ENCODE peak calls at places on chromosomes 1 and 21, in seven cellular contexts. X, C, F, D, T, A and R are unnamed samples.

GRCh38 chr1:99956755-99957154 is 13.0 kb upstream of the SLC35A3 start:
- DNase-seq in X (no peak), D (no peak), F (no peak), C (no peak), T (no peak), A (no peak), R (no peak)

GRCh38 chr21:43820466-43820865 is 31.1 kb downstream of the RRP1 start:
- DNase-seq in D (no peak), A (no peak), X (no peak), C (no peak), T (no peak), F (no peak), R (no peak)

GRCh38 chr1:36207339-36207738 is 16.9 kb upstream of the THRAP3 start:
- DNase-seq in D (peak; percentile 92), T (no peak), F (no peak), X (no peak), C (peak; percentile 66), A (no peak), R (no peak)

GRCh38 chr1:205595861-205596260 is 36.0 kb downstream of the ELK4 start:
- DNase-seq in F (no peak), A (no peak), X (peak; percentile 29), D (no peak), T (no peak), C (no peak), R (no peak)

GRCh38 chr1:92486251-92487077 is at the start of gene GFI1:
- DNase-seq in C (no peak), X (no peak), A (peak; percentile 55), T (peak; percentile 47), F (no peak), D (no peak), R (no peak)

GRCh38 chr1:224375059-224375458 is 18.4 kb downstream of the CNIH4 start:
- DNase-seq in C (no peak), A (no peak), F (no peak), X (no peak), T (no peak), D (no peak), R (no peak)

GRCh38 chr1:151402764-151403163 is 3.4 kb downstream of the PSMB4 start:
- DNase-seq in T (no peak), C (no peak), F (no peak), D (no peak), X (peak; percentile 12), A (no peak), R (no peak)

GRCh38 chr1:245156736-245157505 is 2.1 kb downstream of the KIF26B start:
- DNase-seq in T (no peak), A (peak; percentile 19), X (no peak), D (peak; percentile 57), C (no peak), F (no peak), R (no peak)

GRCh38 chr1:180026556-180026955 is 71.9 kb downstream of the CEP350 start:
- DNase-seq in X (no peak), D (peak; percentile 39), C (no peak), F (no peak), T (no peak), A (no peak), R (no peak)

GRCh38 chr1:208606976-208607375 is 362.8 kb upstream of the PLXNA2 start:
- DNase-seq in A (no peak), F (no peak), X (no peak), T (no peak), D (no peak), C (no peak), R (no peak)

GRCh38 chr1:214019499-214019898 is 31.7 kb downstream of the PROX1 start:
- DNase-seq in T (no peak), A (no peak), D (no peak), C (no peak), F (no peak), X (no peak), R (no peak)

GRCh38 chr1:156467385-156467784 is 33.2 kb downstream of the MEF2D start:
- DNase-seq in T (no peak), D (no peak), A (no peak), C (no peak), F (no peak), X (no peak), R (no peak)

GRCh38 chr1:214039394-214040018 is 51.7 kb downstream of the PROX1 start:
- DNase-seq in X (no peak), T (no peak), D (no peak), F (no peak), A (no peak), C (no peak), R (no peak)

DNA sequence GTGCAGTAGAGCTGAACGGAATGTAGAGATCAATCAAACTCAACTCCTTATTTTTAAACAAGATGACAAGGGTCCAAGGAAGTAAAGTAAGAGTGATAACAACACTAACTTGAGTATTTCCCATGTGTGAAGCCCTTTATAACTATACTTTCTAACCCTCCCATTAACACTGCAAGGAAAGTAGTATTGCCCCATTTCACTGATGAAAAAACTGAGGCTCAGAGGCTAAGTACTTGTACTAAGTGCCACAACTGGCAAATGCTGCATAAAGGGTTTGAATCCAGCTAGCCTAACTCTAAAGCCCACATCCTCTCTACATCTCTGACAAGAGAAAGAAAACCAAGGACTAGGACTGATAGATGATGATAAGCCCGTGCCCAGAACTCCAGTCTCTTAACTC is 8.2 kb upstream of the GJA5 start:
- DNase-seq in A (no peak), C (no peak), F (no peak), T (no peak), X (no peak), D (no peak), R (no peak)
- TF ChIP-seq CTCF in A (no peak), C (no peak), F (no peak), T (no peak), X (no peak), D (no peak), R (no peak)

GRCh38 chr1:21620461-21620860 is 48.7 kb downstream of the RAP1GAP start:
- DNase-seq in F (no peak), X (no peak), A (no peak), D (no peak), T (no peak), C (no peak), R (no peak)

GRCh38 chr1:21621051-21621450 is 48.1 kb downstream of the RAP1GAP start:
- DNase-seq in X (no peak), A (no peak), F (no peak), D (no peak), T (no peak), C (no peak), R (no peak)

GRCh38 chr1:21620011-21620410 is 49.1 kb downstream of the RAP1GAP start:
- DNase-seq in C (no peak), A (no peak), T (no peak), X (no peak), F (no peak), D (no peak), R (no peak)

GRCh38 chr1:21618059-21618458 is 51.1 kb downstream of the RAP1GAP start:
- DNase-seq in X (no peak), T (no peak), C (no peak), A (no peak), F (no peak), D (no peak), R (no peak)

DNA sequence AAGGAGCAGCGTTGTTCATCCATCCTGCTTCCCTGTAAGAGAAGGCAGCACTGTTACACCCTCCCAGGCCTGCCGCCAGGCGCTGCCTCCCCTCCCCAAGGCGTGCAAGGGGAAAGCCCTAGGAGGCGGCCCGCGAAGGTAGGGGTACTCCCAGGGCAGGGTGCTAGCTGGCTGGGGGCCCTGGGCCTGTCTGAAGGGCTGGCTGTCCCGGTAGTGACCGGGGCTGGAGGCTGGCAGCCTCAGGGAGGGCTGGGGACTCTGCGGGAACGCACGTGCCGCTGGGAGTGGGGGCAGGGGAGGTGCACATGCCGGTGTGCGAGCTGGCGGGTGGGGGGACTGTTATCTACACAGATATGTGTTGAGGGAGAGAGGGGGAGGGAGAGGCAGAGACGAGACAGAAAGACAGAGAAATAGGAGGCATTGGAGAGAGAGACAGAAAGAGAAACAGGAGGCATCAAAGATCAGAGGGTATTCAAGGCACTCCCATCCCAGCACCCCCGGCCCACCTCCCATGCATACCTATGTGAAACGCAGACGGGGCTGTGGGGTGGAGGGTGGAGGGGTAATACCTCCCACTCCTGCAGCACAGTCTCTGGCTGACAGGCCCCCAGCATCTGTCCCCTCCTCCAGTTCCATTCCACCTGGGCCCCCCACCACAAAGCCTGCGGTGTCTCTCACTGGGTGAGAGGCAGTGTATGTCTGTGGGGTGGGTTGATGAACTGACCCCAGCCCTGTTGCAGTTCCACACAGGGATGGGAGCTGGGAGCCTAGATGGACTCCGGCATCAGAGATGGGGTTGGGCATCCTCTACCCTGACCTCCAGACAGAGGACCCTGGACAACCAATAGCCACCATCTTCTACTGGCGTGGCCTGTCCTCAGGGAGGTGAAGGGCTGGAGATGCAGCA is 49.9 kb downstream of the RAP1GAP start:
- DNase-seq in D (no peak), C (no peak), F (no peak), A (no peak), X (no peak), T (no peak), R (no peak)
- TF ChIP-seq CTCF in D (no peak), C (no peak), F (no peak), A (no peak), X (no peak), T (no peak), R (no peak)

GRCh38 chr1:79197421-79197820 is 190.9 kb upstream of the ADGRL4 start:
- DNase-seq in X (no peak), T (no peak), D (peak; percentile 25), F (no peak), C (no peak), A (peak; percentile 26), R (no peak)
- TF ChIP-seq CTCF in X (peak; percentile 31), T (no peak), D (peak; percentile 25), F (no peak), C (no peak), A (peak; percentile 29), R (no peak)

GRCh38 chr1:10630661-10631120 is 155.9 kb downstream of the PEX14 start:
- DNase-seq in D (no peak), T (no peak), C (no peak), A (no peak), X (no peak), F (no peak), R (no peak)

GRCh38 chr1:10628685-10629084 is 153.9 kb downstream of the PEX14 start:
- DNase-seq in C (no peak), X (no peak), F (no peak), D (peak; percentile 59), A (no peak), T (no peak), R (no peak)

GRCh38 chr1:10629091-10629815 is 154.5 kb downstream of the PEX14 start:
- DNase-seq in A (no peak), X (no peak), C (no peak), T (no peak), F (no peak), D (no peak), R (peak; percentile 16)

GRCh38 chr1:10631121-10631810 is 156.5 kb downstream of the PEX14 start:
- DNase-seq in X (no peak), A (no peak), D (no peak), F (no peak), C (no peak), T (no peak), R (no peak)

DNA sequence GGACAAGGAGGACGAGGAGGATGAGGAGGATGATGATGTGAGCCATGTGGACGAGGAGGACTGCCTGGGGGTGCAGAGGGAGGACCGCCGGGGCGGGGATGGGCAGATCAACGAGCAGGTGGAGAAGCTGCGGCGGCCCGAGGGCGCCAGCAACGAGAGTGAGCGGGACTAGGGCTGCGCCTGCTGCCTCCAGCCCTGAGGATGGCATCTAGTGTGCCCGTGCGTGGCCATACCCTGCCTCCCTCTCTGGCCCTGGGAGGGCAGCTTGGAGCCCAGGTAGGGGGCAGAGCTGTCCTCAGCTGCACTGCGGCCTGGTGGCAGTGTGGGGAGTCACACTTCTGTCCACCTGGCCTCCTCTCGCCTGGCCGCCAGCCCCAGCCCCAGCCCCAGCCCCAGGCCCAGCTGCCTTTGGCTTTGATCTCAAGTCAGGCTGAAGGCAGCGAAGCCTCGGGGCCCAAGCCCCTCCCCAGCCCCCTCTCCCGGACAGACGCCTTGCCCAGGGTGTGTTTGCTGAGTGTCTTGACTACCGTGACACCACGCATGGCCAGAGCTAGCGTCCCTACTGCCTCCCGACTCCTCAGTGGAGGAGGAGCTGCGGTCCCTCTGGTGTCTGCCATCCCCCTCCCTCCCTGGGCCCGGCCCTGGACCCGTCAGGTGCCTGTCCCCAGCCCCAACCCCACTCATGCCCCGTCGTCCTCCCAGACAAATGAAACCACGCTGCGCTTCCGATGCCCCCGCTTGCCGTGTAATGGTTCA is 155.2 kb downstream of the PEX14 start:
- DNase-seq in T (no peak), D (no peak), X (no peak), C (no peak), A (no peak), F (no peak), R (no peak)
- TF ChIP-seq CTCF in T (no peak), D (no peak), X (no peak), C (no peak), A (no peak), F (no peak), R (no peak)